ENCODE peak calls at places on chromosomes 6 and 20, in seven cellular contexts. One of them, this sample, is unnamed.

GRCh38 chr6:155186052-155186658 is 77.7 kb upstream of the CLDN20 start:
- DNase-seq in progenitor cell of endocrine pancreas: no peak
- DNase-seq in activated CD8-positive, alpha-beta memory T cell treated with anti-CD3 and anti-CD28 coated beads for 48 hours: peak; percentile 31
- DNase-seq in T-helper 9 cell: no peak
- DNase-seq in stimulated activated naive CD8-positive, alpha-beta T cell treated with anti-CD3 and anti-CD28 coated beads, Interleukin-15, Interleukin-2, amounts not matched to agents 100 U/mL and 50 U/mL, for 24 hours: peak; percentile 68
- DNase-seq in fibroblast of lung: no peak
- DNase-seq in activated CD4-positive, alpha-beta T cell treated with anti-CD3 and anti-CD28 coated beads, Interleukin-2, amount 50 U/mL, for 4 hours: peak; percentile 28
- DNase-seq in this sample: no peak

GRCh38 chr6:125041740-125042459 is 79.7 kb downstream of the RNF217 start:
- DNase-seq in progenitor cell of endocrine pancreas: no peak
- DNase-seq in activated CD8-positive, alpha-beta memory T cell treated with anti-CD3 and anti-CD28 coated beads for 48 hours: no peak
- DNase-seq in T-helper 9 cell: no peak
- DNase-seq in stimulated activated naive CD8-positive, alpha-beta T cell treated with anti-CD3 and anti-CD28 coated beads, Interleukin-15, Interleukin-2, amounts not matched to agents 100 U/mL and 50 U/mL, for 24 hours: no peak
- DNase-seq in fibroblast of lung: peak; percentile 31
- DNase-seq in activated CD4-positive, alpha-beta T cell treated with anti-CD3 and anti-CD28 coated beads, Interleukin-2, amount 50 U/mL, for 4 hours: no peak
- DNase-seq in this sample: no peak

GRCh38 chr6:165845488-165845887 is 182.4 kb upstream of the PDE10A start:
- DNase-seq in progenitor cell of endocrine pancreas: no peak
- DNase-seq in activated CD8-positive, alpha-beta memory T cell treated with anti-CD3 and anti-CD28 coated beads for 48 hours: no peak
- DNase-seq in T-helper 9 cell: no peak
- DNase-seq in stimulated activated naive CD8-positive, alpha-beta T cell treated with anti-CD3 and anti-CD28 coated beads, Interleukin-15, Interleukin-2, amounts not matched to agents 100 U/mL and 50 U/mL, for 24 hours: no peak
- DNase-seq in fibroblast of lung: peak; percentile 44
- DNase-seq in activated CD4-positive, alpha-beta T cell treated with anti-CD3 and anti-CD28 coated beads, Interleukin-2, amount 50 U/mL, for 4 hours: no peak
- DNase-seq in this sample: no peak

GRCh38 chr6:48325701-48326100 is 214.7 kb upstream of the PTCHD4 start:
- DNase-seq in progenitor cell of endocrine pancreas: no peak
- DNase-seq in activated CD8-positive, alpha-beta memory T cell treated with anti-CD3 and anti-CD28 coated beads for 48 hours: no peak
- DNase-seq in T-helper 9 cell: no peak
- DNase-seq in stimulated activated naive CD8-positive, alpha-beta T cell treated with anti-CD3 and anti-CD28 coated beads, Interleukin-15, Interleukin-2, amounts not matched to agents 100 U/mL and 50 U/mL, for 24 hours: no peak
- DNase-seq in fibroblast of lung: peak; percentile 66
- DNase-seq in activated CD4-positive, alpha-beta T cell treated with anti-CD3 and anti-CD28 coated beads, Interleukin-2, amount 50 U/mL, for 4 hours: no peak
- DNase-seq in this sample: no peak

GRCh38 chr6:25277401-25277800 is 1.8 kb upstream of the CARMIL1 start:
- DNase-seq in progenitor cell of endocrine pancreas: no peak
- DNase-seq in activated CD8-positive, alpha-beta memory T cell treated with anti-CD3 and anti-CD28 coated beads for 48 hours: no peak
- DNase-seq in T-helper 9 cell: no peak
- DNase-seq in stimulated activated naive CD8-positive, alpha-beta T cell treated with anti-CD3 and anti-CD28 coated beads, Interleukin-15, Interleukin-2, amounts not matched to agents 100 U/mL and 50 U/mL, for 24 hours: no peak
- DNase-seq in fibroblast of lung: no peak
- DNase-seq in activated CD4-positive, alpha-beta T cell treated with anti-CD3 and anti-CD28 coated beads, Interleukin-2, amount 50 U/mL, for 4 hours: no peak
- DNase-seq in this sample: no peak

GRCh38 chr6:169752074-169752623 is 727 bp downstream of the ERMARD start:
- DNase-seq in progenitor cell of endocrine pancreas: no peak
- DNase-seq in activated CD8-positive, alpha-beta memory T cell treated with anti-CD3 and anti-CD28 coated beads for 48 hours: no peak
- DNase-seq in T-helper 9 cell: no peak
- DNase-seq in stimulated activated naive CD8-positive, alpha-beta T cell treated with anti-CD3 and anti-CD28 coated beads, Interleukin-15, Interleukin-2, amounts not matched to agents 100 U/mL and 50 U/mL, for 24 hours: peak; percentile 14
- DNase-seq in fibroblast of lung: no peak
- DNase-seq in activated CD4-positive, alpha-beta T cell treated with anti-CD3 and anti-CD28 coated beads, Interleukin-2, amount 50 U/mL, for 4 hours: no peak
- DNase-seq in this sample: no peak

GRCh38 chr20:20568604-20569205 is 143.7 kb downstream of the RALGAPA2 start:
- DNase-seq in progenitor cell of endocrine pancreas: no peak
- DNase-seq in activated CD8-positive, alpha-beta memory T cell treated with anti-CD3 and anti-CD28 coated beads for 48 hours: no peak
- DNase-seq in T-helper 9 cell: no peak
- DNase-seq in stimulated activated naive CD8-positive, alpha-beta T cell treated with anti-CD3 and anti-CD28 coated beads, Interleukin-15, Interleukin-2, amounts not matched to agents 100 U/mL and 50 U/mL, for 24 hours: peak; percentile 34
- DNase-seq in fibroblast of lung: peak; percentile 69
- DNase-seq in activated CD4-positive, alpha-beta T cell treated with anti-CD3 and anti-CD28 coated beads, Interleukin-2, amount 50 U/mL, for 4 hours: peak; percentile 4
- DNase-seq in this sample: peak; percentile 44

GRCh38 chr6:168915242-168915641 is 338.4 kb downstream of the THBS2 start:
- DNase-seq in progenitor cell of endocrine pancreas: no peak
- DNase-seq in activated CD8-positive, alpha-beta memory T cell treated with anti-CD3 and anti-CD28 coated beads for 48 hours: no peak
- DNase-seq in T-helper 9 cell: no peak
- DNase-seq in stimulated activated naive CD8-positive, alpha-beta T cell treated with anti-CD3 and anti-CD28 coated beads, Interleukin-15, Interleukin-2, amounts not matched to agents 100 U/mL and 50 U/mL, for 24 hours: no peak
- DNase-seq in fibroblast of lung: no peak
- DNase-seq in activated CD4-positive, alpha-beta T cell treated with anti-CD3 and anti-CD28 coated beads, Interleukin-2, amount 50 U/mL, for 4 hours: no peak
- DNase-seq in this sample: no peak

GRCh38 chr20:38805958-38806854 is 709 bp downstream of the PPP1R16B start:
- DNase-seq in progenitor cell of endocrine pancreas: peak; percentile 18
- DNase-seq in activated CD8-positive, alpha-beta memory T cell treated with anti-CD3 and anti-CD28 coated beads for 48 hours: peak; percentile 33
- DNase-seq in T-helper 9 cell: peak; percentile 43
- DNase-seq in stimulated activated naive CD8-positive, alpha-beta T cell treated with anti-CD3 and anti-CD28 coated beads, Interleukin-15, Interleukin-2, amounts not matched to agents 100 U/mL and 50 U/mL, for 24 hours: peak; percentile 69
- DNase-seq in fibroblast of lung: no peak
- DNase-seq in activated CD4-positive, alpha-beta T cell treated with anti-CD3 and anti-CD28 coated beads, Interleukin-2, amount 50 U/mL, for 4 hours: no peak
- DNase-seq in this sample: peak; percentile 38

GRCh38 chr6:168131464-168132415 is 52.7 kb upstream of the FRMD1 start:
- DNase-seq in progenitor cell of endocrine pancreas: peak; percentile 7
- DNase-seq in activated CD8-positive, alpha-beta memory T cell treated with anti-CD3 and anti-CD28 coated beads for 48 hours: no peak
- DNase-seq in T-helper 9 cell: no peak
- DNase-seq in stimulated activated naive CD8-positive, alpha-beta T cell treated with anti-CD3 and anti-CD28 coated beads, Interleukin-15, Interleukin-2, amounts not matched to agents 100 U/mL and 50 U/mL, for 24 hours: no peak
- DNase-seq in fibroblast of lung: no peak
- DNase-seq in activated CD4-positive, alpha-beta T cell treated with anti-CD3 and anti-CD28 coated beads, Interleukin-2, amount 50 U/mL, for 4 hours: no peak
- DNase-seq in this sample: no peak

This sample was measured in head of caudate nucleus.